ENCODE peak calls at places on chromosomes 16 and 17, in six cellular contexts. S is mammary epithelial cell, G is HFFc6, J is tibial artery, A is right lobe of liver, X is testis. Q is an unnamed sample.

GRCh38 chr17:27644586-27644985 is 13.6 kb downstream of the LGALS9 start:
- DNase-seq in A (peak), J (peak), X (no peak), G (no peak), S (no peak), Q (no peak)

GRCh38 chr17:46865100-46865499 is 13.7 kb downstream of the WNT9B start:
- DNase-seq in G (peak), X (no peak), S (no peak), A (no peak), J (no peak), Q (no peak)

GRCh38 chr16:1983053-1983543 is 895 bp upstream of the GFER start:
- DNase-seq in A (no peak), S (no peak), G (no peak), X (no peak), J (no peak), Q (no peak)

GRCh38 chr17:8872705-8873426 is 5.4 kb upstream of the PIK3R6 start:
- DNase-seq in A (no peak), G (no peak), J (no peak), S (no peak), X (no peak), Q (no peak)

GRCh38 chr16:69017036-69017783 is 88.2 kb upstream of the HAS3 start:
- DNase-seq in X (no peak), G (peak), S (peak), J (no peak), A (no peak), Q (no peak)

GRCh38 chr17:66829883-66830282 is 5.0 kb upstream of the CACNG5 start:
- DNase-seq in X (no peak), A (no peak), G (no peak), J (no peak), S (no peak), Q (no peak)

GRCh38 chr16:72442381-72443158 is 270.6 kb upstream of the PMFBP1 start:
- DNase-seq in S (no peak), J (no peak), X (no peak), G (no peak), A (no peak), Q (no peak)

GRCh38 chr17:33012522-33013033 is 20.9 kb downstream of the SPACA3 start:
- DNase-seq in G (peak), A (no peak), S (peak), J (no peak), X (no peak), Q (no peak)

GRCh38 chr17:8994319-8994718 is 27.0 kb upstream of the NTN1 start:
- DNase-seq in X (peak), A (peak), S (peak), G (peak), J (peak), Q (peak)

GRCh38 chr17:51439395-51440229 is 179.3 kb downstream of the UTP18 start:
- DNase-seq in S (peak), J (no peak), A (peak), G (no peak), X (no peak), Q (peak)

GRCh38 chr17:51430581-51430980 is 170.2 kb downstream of the UTP18 start:
- DNase-seq in G (no peak), X (no peak), S (no peak), A (no peak), J (no peak), Q (peak)

GRCh38 chr17:51434434-51435170 is 174.3 kb downstream of the UTP18 start:
- DNase-seq in G (no peak), A (no peak), J (no peak), S (peak), X (no peak), Q (peak)

GRCh38 chr17:51435171-51435552 is 174.8 kb downstream of the UTP18 start:
- DNase-seq in J (no peak), X (no peak), S (no peak), G (no peak), A (peak), Q (no peak)

DNA sequence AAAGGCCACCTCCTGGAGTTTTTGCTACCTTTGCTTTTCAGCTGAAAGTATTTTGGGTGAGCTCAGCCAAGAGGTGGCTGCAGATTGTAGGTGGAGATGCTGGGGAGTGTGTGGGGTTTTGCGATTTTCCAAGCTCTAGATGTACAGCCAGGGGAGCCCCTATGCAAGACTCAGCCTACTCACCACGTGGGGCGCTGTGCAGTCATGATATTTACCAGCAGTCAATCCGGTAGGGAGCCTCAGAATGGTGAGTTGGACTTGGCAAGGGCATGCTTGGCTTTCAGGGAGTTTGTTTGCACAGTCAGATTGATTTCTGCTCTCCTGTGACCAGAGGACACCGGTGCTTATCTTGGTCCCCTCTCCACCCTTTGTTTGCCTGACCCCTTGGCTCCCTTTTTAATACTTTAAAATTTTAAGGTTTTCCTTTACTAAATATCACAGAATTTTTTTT is 175.3 kb downstream of the UTP18 start:
- DNase-seq in J (no peak), G (no peak), X (peak), S (no peak), A (peak), Q (peak)
- TF ChIP-seq CTCF in J (no peak), G (peak), X (peak), S (peak), A (peak), Q (peak)

GRCh38 chr17:39404542-39405378 is 3.3 kb upstream of the FBXL20 start:
- DNase-seq in G (peak), S (peak), J (no peak), A (no peak), X (peak), Q (no peak)
- TF ChIP-seq CTCF in G (no peak), S (no peak), J (no peak), A (no peak), X (no peak), Q (no peak)

GRCh38 chr17:68634345-68634876 is 33.2 kb upstream of the FAM20A start:
- DNase-seq in X (no peak), G (no peak), A (no peak), J (no peak), S (no peak), Q (no peak)
- TF ChIP-seq CTCF in X (no peak), G (no peak), A (no peak), J (no peak), S (no peak), Q (no peak)

GRCh38 chr17:45398800-45399199 is 33.9 kb downstream of the ARHGAP27 start:
- DNase-seq in X (no peak), G (no peak), S (no peak), J (no peak), A (no peak), Q (no peak)
- TF ChIP-seq CTCF in X (no peak), G (peak), S (no peak), J (no peak), A (no peak), Q (no peak)